ENCODE peak calls at places on chromosomes 7 and 10, in four cellular contexts. S is PC-9, N is upper lobe of right lung, U is pancreas. O is an unnamed sample.

GRCh38 chr7:106598663-106599342 is 62.2 kb downstream of the CCDC71L start:
- DNase-seq in U (peak; percentile 54), N (peak; percentile 71), S (peak; percentile 50), O (peak; percentile 84)

GRCh38 chr10:23417254-23417653 is 21.6 kb upstream of the OTUD1 start:
- DNase-seq in S (peak; percentile 76), N (no peak), U (no peak), O (no peak)

GRCh38 chr7:151060416-151061234 is 1.2 kb downstream of the SLC4A2 start:
- DNase-seq in S (no peak), N (peak; percentile 80), U (peak; percentile 78), O (no peak)

GRCh38 chr10:32713560-32713959 is 244.5 kb downstream of the ITGB1 start:
- DNase-seq in U (no peak), S (no peak), N (no peak), O (no peak)

GRCh38 chr7:17274551-17275245 is 23.8 kb upstream of the AHR start:
- DNase-seq in U (no peak), S (no peak), N (no peak), O (no peak)

GRCh38 chr7:98418636-98419315 is 17.9 kb upstream of the BAIAP2L1 start:
- DNase-seq in U (peak; percentile 88), S (peak; percentile 99), N (no peak), O (peak; percentile 40)

GRCh38 chr7:113892818-113893217 is 26.0 kb downstream of the PPP1R3A start:
- DNase-seq in U (no peak), N (no peak), S (no peak), O (no peak)

GRCh38 chr10:86103391-86104101 is 263.0 kb downstream of the GRID1 start:
- DNase-seq in S (no peak), U (no peak), N (no peak), O (no peak)

GRCh38 chr7:100371561-100372171 is 1.6 kb upstream of the PILRA start:
- DNase-seq in U (no peak), N (peak; percentile 61), S (no peak), O (no peak)

GRCh38 chr7:55521543-55522267 is 50.6 kb downstream of the VOPP1 start:
- DNase-seq in U (no peak), S (no peak), N (no peak), O (no peak)

GRCh38 chr7:112481833-112482669 is 1.3 kb downstream of the LSMEM1 start:
- DNase-seq in S (peak; percentile 93), U (no peak), N (no peak), O (peak; percentile 64)

GRCh38 chr7:35565927-35566326 is 129.0 kb downstream of the HERPUD2 start:
- DNase-seq in N (no peak), S (no peak), U (no peak), O (no peak)

GRCh38 chr7:38330861-38331709 is 57.6 kb upstream of the TARP start:
- DNase-seq in N (no peak), U (no peak), S (no peak), O (no peak)

GRCh38 chr10:126175586-126176258 is 212.6 kb downstream of the ADAM12 start:
- DNase-seq in N (no peak), S (no peak), U (no peak), O (no peak)

GRCh38 chr10:28954211-28954610 is 276.9 kb downstream of the BAMBI start:
- DNase-seq in N (no peak), U (no peak), S (no peak), O (no peak)

GRCh38 chr7:105097619-105098018 is 83.6 kb downstream of the KMT2E start:
- DNase-seq in U (no peak), N (no peak), S (peak; percentile 60), O (peak; percentile 75)

GRCh38 chr7:81162234-81162633 is 243.4 kb upstream of the SEMA3C start:
- DNase-seq in S (no peak), U (no peak), N (no peak), O (no peak)

GRCh38 chr10:126459032-126459831 is 71.0 kb upstream of the ADAM12 start:
- DNase-seq in S (no peak), U (no peak), N (no peak), O (no peak)

GRCh38 chr7:120327054-120327453 is 54.1 kb downstream of the KCND2 start:
- DNase-seq in U (no peak), N (no peak), S (no peak), O (no peak)

GRCh38 chr7:139660317-139661042 is 117.3 kb downstream of the HIPK2 start:
- DNase-seq in N (no peak), S (no peak), U (no peak), O (no peak)

GRCh38 chr10:102673961-102674511 is 29.8 kb downstream of the TRIM8 start:
- DNase-seq in S (no peak), U (no peak), N (peak; percentile 78), O (no peak)

GRCh38 chr7:73810991-73811360 is 19.8 kb upstream of the CLDN4 start:
- DNase-seq in U (peak; percentile 40), S (no peak), N (peak; percentile 48), O (no peak)

GRCh38 chr10:129759214-129760002 is 204.7 kb downstream of the EBF3 start:
- DNase-seq in S (no peak), U (no peak), N (no peak), O (no peak)

GRCh38 chr7:34357946-34358345 is 300.1 kb upstream of the NPSR1 start:
- DNase-seq in U (no peak), S (no peak), N (no peak), O (no peak)

GRCh38 chr10:28845009-28845682 is 167.8 kb downstream of the BAMBI start:
- DNase-seq in U (no peak), S (no peak), N (no peak), O (no peak)

GRCh38 chr10:45080321-45080720 is 79.6 kb downstream of the ZNF22 start:
- DNase-seq in U (no peak), N (no peak), S (no peak), O (no peak)

GRCh38 chr7:47383064-47383463 is 198.8 kb downstream of the TNS3 start:
- DNase-seq in N (no peak), U (no peak), S (no peak), O (no peak)

GRCh38 chr7:28093617-28094232 is 86.9 kb downstream of the JAZF1 start:
- DNase-seq in N (peak; percentile 85), S (peak; percentile 58), U (peak; percentile 44), O (peak; percentile 44)

GRCh38 chr10:59037018-59037389 is 139.4 kb upstream of the PHYHIPL start:
- DNase-seq in N (no peak), S (no peak), U (no peak), O (no peak)

GRCh38 chr7:54841772-54842707 is 83.0 kb upstream of the SEC61G start:
- DNase-seq in N (no peak), U (peak; percentile 37), S (peak; percentile 48), O (peak; percentile 57)

GRCh38 chr10:66591865-66592264 is 334.0 kb upstream of the LRRTM3 start:
- DNase-seq in N (no peak), U (no peak), S (no peak), O (no peak)

GRCh38 chr7:45242698-45243097 is 85.1 kb downstream of the RAMP3 start:
- DNase-seq in N (no peak), S (no peak), U (no peak), O (no peak)

GRCh38 chr10:108014902-108015177 is 850.3 kb upstream of the SORCS1 start:
- DNase-seq in S (no peak), U (no peak), N (no peak), O (no peak)

GRCh38 chr10:13056461-13057077 is 43.4 kb upstream of the OPTN start:
- DNase-seq in N (no peak), S (no peak), U (no peak), O (no peak)

GRCh38 chr10:114665406-114665805 is 7.3 kb upstream of the ABLIM1 start:
- DNase-seq in N (no peak), U (no peak), S (no peak), O (no peak)

GRCh38 chr10:11025978-11026377 is 8.3 kb downstream of the CELF2 start:
- DNase-seq in S (no peak), U (no peak), N (no peak), O (no peak)
- H3K4me3 ChIP-seq in S (no peak overlapping the region), U (no peak overlapping the region), N (no peak overlapping the region), O (no peak overlapping the region)

DNA sequence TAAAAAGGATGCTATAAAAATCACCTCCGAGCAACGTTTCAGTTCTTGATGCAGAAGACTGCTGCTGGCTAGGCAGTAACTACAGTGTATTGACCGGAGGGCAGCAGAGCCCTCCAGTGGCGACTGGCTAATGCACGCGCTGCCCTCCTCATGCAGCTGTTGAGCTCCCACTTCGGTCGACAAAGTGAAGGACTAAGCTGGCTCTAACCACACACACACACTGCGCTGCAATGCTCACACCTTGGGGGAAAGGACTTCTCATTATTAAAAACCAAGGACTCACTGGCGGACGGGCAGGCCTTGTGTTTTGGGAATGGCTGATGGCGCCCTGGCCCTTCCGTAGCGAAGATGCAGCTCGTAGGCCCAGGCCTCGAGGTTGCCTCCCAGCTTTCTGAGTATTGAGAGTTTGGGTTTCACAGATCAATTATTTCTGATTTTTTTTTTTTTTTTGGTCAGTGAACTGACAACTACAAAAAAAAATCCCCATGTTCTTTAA is 120.9 kb upstream of the DIP2C start:
- DNase-seq in S (no peak), U (no peak), N (no peak), O (no peak)
- TF ChIP-seq CTCF in S (no peak), U (no peak), N (peak; percentile 23), O (peak; percentile 57)

DNA sequence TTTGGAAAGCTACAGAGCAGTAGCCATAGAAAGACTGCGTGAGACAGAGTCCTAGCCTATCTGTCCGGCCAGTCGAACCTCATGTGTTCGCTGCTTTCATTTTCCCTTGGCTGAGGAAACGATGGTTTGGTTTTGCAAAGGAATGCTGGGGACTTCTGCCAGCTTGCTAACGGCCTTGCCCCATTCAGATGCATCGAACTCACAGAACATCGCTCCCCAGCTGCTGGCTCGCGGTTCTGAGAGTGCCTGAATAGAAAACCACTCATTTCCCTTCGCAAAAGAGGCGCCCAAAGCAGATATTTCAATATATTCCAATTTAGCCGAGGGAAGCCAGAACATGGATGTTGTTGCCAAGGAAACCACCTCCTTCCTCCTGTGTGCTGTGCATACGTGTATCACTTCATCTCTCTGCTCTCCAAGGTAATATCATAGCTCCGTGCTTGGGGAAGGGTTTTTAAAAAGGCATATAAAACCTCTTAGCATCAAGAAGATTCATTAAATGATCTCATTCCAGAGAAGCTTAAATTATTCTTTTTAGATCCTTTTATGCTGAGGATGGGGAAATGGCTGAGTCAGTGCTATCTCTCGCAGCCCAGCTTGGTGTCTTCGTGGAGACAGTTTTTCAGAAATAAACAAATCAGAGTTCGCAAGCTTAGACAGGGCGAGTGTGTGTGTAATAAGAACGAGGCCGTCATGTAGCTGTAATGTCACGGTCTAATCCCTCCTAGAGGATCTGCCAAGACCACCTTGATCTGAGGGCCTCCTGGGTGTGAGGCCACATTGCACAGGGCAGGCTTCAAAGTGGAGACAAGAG is 215.2 kb downstream of the RPS24 start:
- DNase-seq in S (no peak), N (no peak), U (no peak), O (no peak)
- H3K4me3 ChIP-seq in S (no peak overlapping the region), N (peak overlapping the region; percentile 14), U (no peak overlapping the region), O (no peak overlapping the region)

GRCh38 chr7:958221-959200 is 4.0 kb upstream of the ADAP1 start:
- DNase-seq in N (peak; percentile 56), U (peak; percentile 20), S (no peak), O (no peak)
- TF ChIP-seq CTCF in N (no peak), U (no peak), S (no peak), O (no peak)

GRCh38 chr10:73244866-73245477 is 2.1 kb downstream of the DNAJC9 start:
- DNase-seq in S (no peak), N (no peak), U (no peak), O (no peak)
- H3K4me3 ChIP-seq in S (peak overlapping the region; percentile 95), N (no peak overlapping the region), U (no peak overlapping the region), O (peak overlapping the region; percentile 84)